ENCODE peak calls at places on chromosomes 6 and 20, in four cellular contexts. F, K, B and G are unnamed samples.

GRCh38 chr6:166598441-166599138 is 12.1 kb upstream of the RAMACL start:
- DNase-seq in B (peak), K (peak), F (no peak), G (no peak)

GRCh38 chr20:44970243-44970757 is 4.0 kb downstream of the STK4 start:
- DNase-seq in B (no peak), K (no peak), F (no peak), G (no peak)

GRCh38 chr20:931401-931800 is 15.3 kb upstream of the ANGPT4 start:
- DNase-seq in F (no peak), K (no peak), B (no peak), G (no peak)

GRCh38 chr6:73560853-73561407 is 40.1 kb upstream of the EEF1A1 start:
- DNase-seq in K (no peak), B (no peak), F (no peak), G (no peak)

GRCh38 chr20:11305406-11305805 is 612.3 kb upstream of the BTBD3 start:
- DNase-seq in F (no peak), K (no peak), B (no peak), G (no peak)

GRCh38 chr6:22327881-22328280 is 31.0 kb upstream of the PRL start:
- DNase-seq in B (no peak), K (no peak), F (no peak), G (no peak)

GRCh38 chr6:159174263-159174974 is 5.2 kb downstream of the FNDC1 start:
- DNase-seq in F (peak), K (peak), B (no peak), G (no peak)

GRCh38 chr6:111781055-111781708 is 92.1 kb downstream of the FYN start:
- DNase-seq in K (no peak), B (no peak), F (no peak), G (no peak)

GRCh38 chr20:844473-845225 is 11.1 kb downstream of the FAM110A start:
- DNase-seq in B (peak), F (peak), K (peak), G (peak)

GRCh38 chr6:115838763-115839401 is 221.8 kb downstream of the FRK start:
- DNase-seq in K (peak), F (peak), B (no peak), G (no peak)

GRCh38 chr6:52157301-52157930 is 28.8 kb upstream of the IL17A start:
- DNase-seq in K (no peak), B (no peak), F (no peak), G (no peak)

GRCh38 chr20:62563561-62563960 is 78.7 kb upstream of the SLCO4A1 start:
- DNase-seq in K (no peak), B (no peak), F (no peak), G (no peak)

GRCh38 chr6:138286698-138287097 is 68.4 kb upstream of the PBOV1 start:
- DNase-seq in F (no peak), B (no peak), K (no peak), G (no peak)

GRCh38 chr20:9306521-9306920 is 207.9 kb upstream of the LAMP5 start:
- DNase-seq in F (no peak), K (no peak), B (no peak), G (no peak)

GRCh38 chr6:132483779-132484679 is 28.9 kb downstream of the STX7 start:
- DNase-seq in F (no peak), K (peak), B (peak), G (no peak)

GRCh38 chr6:44452725-44453124 is 65.2 kb downstream of the CDC5L start:
- DNase-seq in F (no peak), B (no peak), K (no peak), G (no peak)

GRCh38 chr6:44668391-44668930 is 281.0 kb downstream of the CDC5L start:
- DNase-seq in K (no peak), F (no peak), B (no peak), G (no peak)

GRCh38 chr6:156752666-156753301 is 24.4 kb upstream of the ARID1B start:
- DNase-seq in F (peak), B (no peak), K (peak), G (no peak)

DNA sequence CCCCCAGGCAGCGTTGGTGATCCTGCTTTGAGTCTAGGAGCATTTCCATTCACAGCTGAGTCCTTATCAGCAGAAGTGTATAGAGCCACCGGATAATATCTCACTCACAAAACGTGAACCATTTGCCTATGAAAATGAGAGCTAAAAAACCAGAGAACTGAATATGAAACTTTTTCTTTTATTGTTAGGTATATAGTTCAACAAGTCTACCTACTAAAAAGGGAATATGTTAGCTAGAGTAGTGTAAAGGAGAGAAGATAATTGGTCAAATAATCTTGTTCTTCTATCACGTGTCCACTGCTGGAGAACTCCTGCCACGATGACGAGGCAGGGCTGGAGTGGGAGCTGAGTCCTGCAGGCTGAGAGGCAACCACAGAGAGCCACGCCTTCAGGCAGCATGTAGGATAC is 78.7 kb downstream of the TRMT11 start:
- DNase-seq in K (no peak), F (no peak), B (no peak), G (no peak)
- H3K27ac ChIP-seq in K (no peak), F (no peak), B (peak), G (no peak)

GRCh38 chr20:22815584-22815983 is 219.5 kb upstream of the SSTR4 start:
- DNase-seq in K (peak), F (no peak), B (no peak), G (no peak)

GRCh38 chr20:22819134-22819533 is 216.0 kb upstream of the SSTR4 start:
- DNase-seq in F (no peak), B (no peak), K (no peak), G (no peak)

GRCh38 chr20:22815206-22815551 is 219.9 kb upstream of the SSTR4 start:
- DNase-seq in K (no peak), B (no peak), F (no peak), G (no peak)

GRCh38 chr20:22814475-22815205 is 220.5 kb upstream of the SSTR4 start:
- DNase-seq in B (no peak), F (no peak), K (no peak), G (no peak)

GRCh38 chr20:22816016-22816415 is 219.1 kb upstream of the SSTR4 start:
- DNase-seq in K (no peak), F (no peak), B (no peak), G (no peak)
- H3K27ac ChIP-seq in K (no peak), F (no peak), B (no peak), G (no peak)

DNA sequence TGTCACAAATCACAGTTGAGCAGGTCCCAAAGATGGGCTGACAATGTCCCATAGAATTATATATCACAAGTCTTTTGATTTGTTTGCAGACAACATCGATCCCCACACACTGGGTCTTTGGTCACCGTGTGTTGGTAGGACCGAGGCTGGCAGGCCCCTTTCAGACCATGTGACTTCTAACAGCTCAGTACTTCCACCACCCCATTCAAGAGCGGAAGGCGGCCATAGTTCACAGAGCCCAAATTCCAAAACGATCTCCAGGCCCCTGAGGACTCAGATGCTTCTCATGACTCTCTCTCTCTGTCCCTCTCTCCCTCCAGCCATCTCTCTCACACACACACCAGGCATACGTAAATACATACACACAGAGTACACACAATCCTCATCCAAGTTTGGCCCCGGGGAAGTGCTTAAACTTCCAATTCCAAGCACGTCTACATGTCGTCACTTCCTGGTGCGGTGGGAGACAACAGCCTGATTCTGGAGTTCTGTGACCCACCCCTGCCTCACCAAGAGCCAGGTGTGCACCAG is 155.9 kb upstream of the INSM1 start:
- DNase-seq in B (no peak), F (no peak), K (no peak), G (no peak)
- H3K27ac ChIP-seq in B (no peak), F (no peak), K (no peak), G (no peak)

DNA sequence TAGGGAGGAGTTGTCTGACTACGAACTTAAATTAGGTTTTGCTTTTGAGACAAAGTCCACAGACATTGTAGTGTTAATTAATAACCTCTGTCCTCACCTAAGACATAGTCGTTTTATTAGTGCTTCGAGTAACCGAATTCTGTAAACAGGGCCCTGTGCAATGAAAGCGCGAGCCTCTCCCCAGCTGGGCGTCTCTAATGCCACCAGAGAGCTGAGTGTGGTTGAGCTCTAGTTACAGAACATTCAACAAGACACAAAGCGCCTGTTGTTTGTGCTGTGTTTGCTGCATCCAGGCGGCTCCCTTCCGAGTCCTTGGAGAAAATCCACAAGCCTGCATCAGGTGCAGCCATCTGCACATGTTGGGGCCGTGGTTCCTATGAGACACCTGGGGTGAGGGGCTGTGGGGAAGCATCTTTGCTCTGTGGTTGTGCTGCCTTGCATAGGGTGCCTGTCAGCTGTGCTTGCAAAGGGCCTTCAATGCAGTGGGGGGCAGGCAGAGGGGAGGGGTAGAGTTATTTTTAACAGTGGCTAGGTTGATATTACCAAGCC is 63.9 kb downstream of the CD164 start:
- DNase-seq in F (no peak), B (no peak), K (no peak), G (peak)
- H3K27ac ChIP-seq in F (no peak), B (no peak), K (no peak), G (peak)

GRCh38 chr20:32067234-32067821 is 15.3 kb downstream of the HCK start:
- DNase-seq in K (no peak), F (no peak), B (no peak), G (no peak)
- H3K27ac ChIP-seq in K (no peak), F (no peak), B (no peak), G (no peak)

GRCh38 chr6:13668291-13668928 is 43.2 kb downstream of the RANBP9 start:
- DNase-seq in F (no peak), K (no peak), B (no peak), G (no peak)
- H3K27ac ChIP-seq in F (no peak), K (no peak), B (no peak), G (no peak)